ENCODE peak calls at places on chromosomes 5 and 9, in nine cellular contexts. K is tibial nerve, E is A549, R is HepG2, A is upper lobe of left lung, T is ovary, Y is H1, X is suprapubic skin, B is transverse colon. C is an unnamed sample.

GRCh38 chr9:135213566-135213965 is 126.1 kb downstream of the OLFM1 start:
- DNase-seq in T (no peak), R (no peak), K (no peak), Y (no peak), A (no peak), B (no peak), X (no peak), E (no peak), C (peak; percentile 22)

GRCh38 chr9:123843703-123844102 is 86.2 kb downstream of the DENND1A start:
- DNase-seq in T (no peak), Y (no peak), A (no peak), B (no peak), R (no peak), E (no peak), K (no peak), X (no peak), C (no peak)

GRCh38 chr9:129111762-129112151 is 542 bp downstream of the PTPA start:
- DNase-seq in R (peak; percentile 25), X (peak; percentile 78), K (no peak), T (no peak), Y (no peak), E (peak; percentile 36), A (peak; percentile 43), B (peak; percentile 49), C (no peak)

GRCh38 chr5:43700591-43700990 is 97.6 kb downstream of the NNT start:
- DNase-seq in K (no peak), E (no peak), Y (no peak), R (no peak), X (no peak), T (no peak), A (no peak), B (no peak), C (no peak)

GRCh38 chr5:143110591-143110990 is 292.9 kb downstream of the NR3C1 start:
- DNase-seq in A (no peak), K (no peak), B (no peak), R (no peak), E (no peak), X (no peak), Y (no peak), T (no peak), C (no peak)

GRCh38 chr9:94655739-94656138 is 16.4 kb upstream of the FBP1 start:
- DNase-seq in X (no peak), Y (no peak), K (no peak), A (no peak), B (no peak), E (no peak), R (no peak), T (no peak), C (no peak)

GRCh38 chr5:37054391-37054790 is 177.8 kb downstream of the NIPBL start:
- DNase-seq in K (no peak), E (no peak), Y (no peak), A (no peak), R (no peak), T (no peak), X (no peak), B (no peak), C (no peak)

GRCh38 chr5:78360674-78361225 is 333 bp downstream of the SCAMP1 start:
- DNase-seq in X (peak; percentile 78), K (no peak), T (peak; percentile 63), A (peak; percentile 65), Y (peak; percentile 72), B (peak; percentile 66), R (no peak), E (no peak), C (peak; percentile 75)

GRCh38 chr5:139108056-139108811 is 89.9 kb downstream of the SIL1 start:
- DNase-seq in Y (no peak), E (no peak), T (no peak), K (no peak), B (no peak), A (no peak), R (no peak), X (no peak), C (no peak)

GRCh38 chr5:175746851-175747250 is 89.0 kb downstream of the HRH2 start:
- DNase-seq in B (no peak), K (no peak), A (no peak), Y (no peak), R (no peak), X (no peak), T (no peak), E (peak; percentile 60), C (no peak)

GRCh38 chr9:26656003-26656940 is 236.3 kb downstream of the CAAP1 start:
- DNase-seq in B (no peak), A (no peak), Y (peak; percentile 58), K (no peak), R (peak; percentile 2), E (peak; percentile 37), X (no peak), T (no peak), C (no peak)

GRCh38 chr5:43305948-43306563 is 7.2 kb downstream of the HMGCS1 start:
- DNase-seq in T (no peak), R (peak; percentile 70), B (no peak), E (peak; percentile 74), Y (no peak), K (no peak), A (no peak), X (no peak), C (no peak)

GRCh38 chr5:134568761-134569725 is 43.6 kb downstream of the JADE2 start:
- DNase-seq in B (peak; percentile 68), E (peak; percentile 50), R (no peak), Y (no peak), A (peak; percentile 72), X (peak; percentile 82), T (peak; percentile 82), K (peak; percentile 77), C (peak; percentile 85)

GRCh38 chr9:76026796-76027195 is 136.3 kb downstream of the PCSK5 start:
- DNase-seq in E (no peak), R (no peak), B (no peak), A (no peak), Y (no peak), T (no peak), K (no peak), X (no peak), C (no peak)

GRCh38 chr9:131394464-131395026 is 659 bp downstream of the PRRC2B start:
- DNase-seq in E (no peak), A (peak; percentile 44), K (no peak), X (peak; percentile 72), Y (peak; percentile 59), R (no peak), T (peak; percentile 72), B (peak; percentile 57), C (peak; percentile 77)

GRCh38 chr9:115202181-115202580 is 84.2 kb upstream of the TNC start:
- DNase-seq in R (no peak), K (no peak), Y (no peak), T (no peak), B (no peak), E (no peak), X (no peak), A (no peak), C (no peak)

GRCh38 chr9:70407081-70407503 is 7.4 kb downstream of the KLF9 start:
- DNase-seq in B (no peak), K (no peak), T (no peak), R (no peak), A (no peak), Y (no peak), E (peak; percentile 35), X (no peak), C (no peak)

GRCh38 chr5:88680253-88681132 is 202.5 kb downstream of the MEF2C start:
- DNase-seq in A (peak; percentile 72), T (peak; percentile 63), Y (peak; percentile 97), X (no peak), K (no peak), E (peak; percentile 56), B (peak; percentile 75), R (peak; percentile 13), C (no peak)
- H3K4me1 ChIP-seq in A (peaks cover 27% of the 10 kb centered on the region), T (peaks cover 1% of the 10 kb centered on the region), Y (peaks cover 26% of the 10 kb centered on the region), X (peaks cover 37% of the 10 kb centered on the region), K (no peaks in the 10 kb centered on the region), E (peaks cover 7% of the 10 kb centered on the region), B (peaks cover 18% of the 10 kb centered on the region), R (no peaks in the 10 kb centered on the region), C (peaks cover 18% of the 10 kb centered on the region)

GRCh38 chr9:33721674-33722358 is 73.5 kb upstream of the PRSS3 start:
- DNase-seq in R (peak; percentile 67), E (peak; percentile 91), K (peak; percentile 67), A (peak; percentile 85), Y (peak; percentile 98), T (peak; percentile 86), B (peak; percentile 90), X (peak; percentile 84), C (peak; percentile 90)

GRCh38 chr9:33718987-33719386 is 76.4 kb upstream of the PRSS3 start:
- DNase-seq in R (no peak), X (no peak), K (no peak), Y (no peak), A (peak; percentile 65), T (no peak), B (no peak), E (no peak), C (no peak)

GRCh38 chr9:33719581-33720374 is 75.6 kb upstream of the PRSS3 start:
- DNase-seq in X (no peak), T (no peak), A (peak; percentile 35), K (no peak), R (peak; percentile 16), E (peak; percentile 55), Y (peak; percentile 83), B (no peak), C (no peak)

DNA sequence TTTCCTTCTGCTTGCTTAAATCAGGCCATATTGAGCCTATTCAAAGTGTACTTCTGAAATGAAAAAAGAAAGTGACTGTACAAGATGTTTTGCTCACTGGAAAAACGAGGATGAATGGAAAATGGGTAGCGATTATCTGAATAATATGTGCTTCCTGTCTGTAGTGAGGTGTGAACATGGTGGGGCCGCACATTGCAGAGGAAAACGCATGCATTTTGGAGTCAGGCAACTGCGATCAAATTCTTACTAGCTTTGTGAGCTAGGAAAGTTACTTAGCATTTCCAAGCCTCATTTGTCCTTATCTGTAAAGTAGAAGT is 73.0 kb upstream of the PRSS3 start:
- DNase-seq in Y (no peak), A (no peak), R (no peak), K (no peak), B (no peak), E (no peak), T (no peak), X (no peak), C (no peak)
- TF ChIP-seq CTCF in Y (no peak), A (no peak), R (no peak), K (no peak), B (peak; percentile 26), E (no peak), T (peak; percentile 5), X (no peak), C (no peak)

GRCh38 chr9:68637020-68637419 is 68.0 kb upstream of the PIP5K1B start:
- DNase-seq in T (no peak), Y (no peak), K (no peak), A (no peak), X (no peak), R (no peak), B (peak; percentile 35), E (no peak), C (no peak)
- TF ChIP-seq EP300 in T (no peak), Y (no peak), K (no peak), A (no peak), X (no peak), R (no peak), B (no peak), E (no peak), C (no peak)

DNA sequence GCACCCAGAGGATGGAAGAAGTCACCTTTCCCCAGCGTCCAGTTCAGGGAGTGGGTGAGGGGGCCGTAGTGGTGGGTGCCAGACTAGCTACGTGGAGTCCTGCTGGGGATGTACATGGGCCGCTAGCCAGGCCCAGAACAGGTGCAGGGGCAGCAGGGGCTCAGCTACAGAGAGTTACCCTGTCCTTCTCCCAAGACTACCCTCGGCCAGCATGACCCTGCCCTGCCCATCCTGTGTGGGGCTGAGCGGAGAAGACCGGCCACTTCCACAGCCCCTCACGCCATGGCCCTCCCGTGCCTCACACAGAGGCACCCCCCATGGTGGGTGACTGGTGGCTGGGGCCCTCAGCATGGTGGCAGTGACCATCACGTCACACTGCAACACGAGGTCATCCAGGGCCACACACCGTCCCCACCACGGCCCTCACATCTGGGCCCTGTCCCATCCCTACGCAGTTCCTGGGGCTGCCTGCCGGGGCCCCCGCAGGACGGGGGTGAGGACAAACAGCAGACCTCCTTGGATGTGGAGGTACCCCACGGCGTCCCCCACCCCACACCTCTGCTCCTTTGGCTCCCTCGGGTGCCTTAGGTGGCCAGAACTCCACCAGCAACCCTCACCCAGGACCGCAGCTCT is 977 bp upstream of the DPP7 start:
- DNase-seq in T (no peak), Y (peak; percentile 48), A (no peak), E (peak; percentile 3), X (peak; percentile 63), K (no peak), B (no peak), R (no peak), C (no peak)
- H3K4me1 ChIP-seq in T (peaks cover 4% of the 10 kb centered on the region), Y (peaks cover 7% of the 10 kb centered on the region), A (peaks cover 25% of the 10 kb centered on the region), E (peaks cover 6% of the 10 kb centered on the region), X (peaks cover 22% of the 10 kb centered on the region), K (peaks cover 6% of the 10 kb centered on the region), B (peaks cover 12% of the 10 kb centered on the region), R (peaks cover 63% of the 10 kb centered on the region), C (peaks cover 13% of the 10 kb centered on the region)

C was measured in sigmoid colon.